ENCODE peak calls at places on chromosomes 1 and 21, in six cellular contexts. I is lower lobe of right lung, A is ovary, Y is tibial nerve, F is H9, B is cardiac muscle cell. S is an unnamed sample.

GRCh38 chr21:41605178-41605933 is 97.4 kb upstream of the TMPRSS2 start:
- DNase-seq in B (no peak), F (no peak), I (no peak), A (no peak), Y (no peak), S (no peak)

GRCh38 chr1:37038079-37038702 is 3.9 kb upstream of the GRIK3 start:
- DNase-seq in F (peak; percentile 52), A (no peak), I (no peak), B (peak; percentile 74), Y (no peak), S (no peak)

GRCh38 chr1:211829343-211830054 is 1.1 kb downstream of the LPGAT1 start:
- DNase-seq in F (peak; percentile 65), Y (no peak), A (no peak), I (no peak), B (peak; percentile 74), S (no peak)

GRCh38 chr1:227318852-227319607 is 738 bp upstream of the CDC42BPA start:
- DNase-seq in I (no peak), Y (no peak), B (peak; percentile 67), A (peak; percentile 59), F (peak; percentile 79), S (no peak)

GRCh38 chr1:192559115-192560006 is 16.2 kb upstream of the RGS1 start:
- DNase-seq in A (no peak), I (no peak), Y (no peak), F (no peak), B (no peak), S (no peak)

GRCh38 chr1:214419650-214420049 is 131.8 kb downstream of the PTPN14 start:
- DNase-seq in B (no peak), A (no peak), F (no peak), I (no peak), Y (no peak), S (no peak)

GRCh38 chr1:210688482-210689233 is 360.0 kb downstream of the HHAT start:
- DNase-seq in I (no peak), F (no peak), B (no peak), A (no peak), Y (no peak), S (no peak)

GRCh38 chr1:45521413-45522323 is at the start of gene PRDX1:
- DNase-seq in A (peak; percentile 99), Y (peak; percentile 95), I (peak; percentile 95), B (peak; percentile 95), F (peak; percentile 97), S (peak; percentile 87)

GRCh38 chr1:191674780-191675179 is 483.5 kb upstream of the RGS18 start:
- DNase-seq in I (no peak), B (no peak), Y (no peak), A (no peak), F (no peak), S (no peak)

GRCh38 chr1:8870605-8871538 is 7.6 kb downstream of the ENO1 start:
- DNase-seq in B (no peak), A (no peak), F (no peak), I (no peak), Y (no peak), S (no peak)

GRCh38 chr21:42615924-42616323 is 37.5 kb upstream of the PDE9A start:
- DNase-seq in Y (no peak), F (no peak), I (no peak), B (no peak), A (no peak), S (no peak)

GRCh38 chr1:95635820-95636219 is 401.8 kb downstream of the RWDD3 start:
- DNase-seq in Y (no peak), A (no peak), F (no peak), B (no peak), I (no peak), S (no peak)

GRCh38 chr1:208479435-208479834 is 235.3 kb upstream of the PLXNA2 start:
- DNase-seq in I (no peak), B (no peak), F (no peak), A (no peak), Y (no peak), S (no peak)
- H3K9me3 ChIP-seq in I (no peaks in the 10 kb centered on the region), B (no peaks in the 10 kb centered on the region), F (no peaks in the 10 kb centered on the region), A (no peaks in the 10 kb centered on the region), Y (no peaks in the 10 kb centered on the region), S (no peaks in the 10 kb centered on the region)

GRCh38 chr1:97056386-97056785 is 334.8 kb downstream of the PTBP2 start:
- DNase-seq in F (no peak), Y (no peak), I (no peak), B (no peak), A (no peak), S (no peak)

GRCh38 chr1:97063532-97063931 is 341.9 kb downstream of the PTBP2 start:
- DNase-seq in B (no peak), A (no peak), F (no peak), Y (no peak), I (no peak), S (no peak)

GRCh38 chr1:97066860-97067259 is 345.3 kb downstream of the PTBP2 start:
- DNase-seq in F (no peak), B (no peak), I (no peak), A (no peak), Y (no peak), S (no peak)

DNA sequence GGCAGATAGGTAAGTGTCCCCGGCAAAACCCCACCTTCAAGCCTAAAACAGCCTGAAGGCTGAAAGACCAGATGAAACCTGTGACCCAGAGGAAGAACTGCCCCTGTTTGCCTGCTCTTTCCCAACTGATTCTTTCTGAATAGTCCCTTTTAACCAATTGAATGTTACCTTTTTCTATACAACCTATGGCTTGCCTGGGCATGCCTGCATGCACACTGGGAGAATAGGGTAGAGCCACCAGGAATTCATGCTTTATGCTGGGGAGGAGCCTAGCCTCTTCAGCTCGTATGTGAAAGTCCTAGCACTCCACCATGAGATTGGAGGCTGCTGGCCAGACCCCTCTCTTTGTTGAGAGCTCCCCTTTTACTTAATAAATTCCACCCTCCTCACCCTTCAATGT is 340.0 kb downstream of the PTBP2 start:
- DNase-seq in I (no peak), B (no peak), F (no peak), A (no peak), Y (no peak), S (no peak)
- H3K9me3 ChIP-seq in I (peaks cover 9% of the 10 kb centered on the region), B (peaks cover 2% of the 10 kb centered on the region), F (peaks cover 21% of the 10 kb centered on the region), A (peaks cover 10% of the 10 kb centered on the region), Y (peaks cover 4% of the 10 kb centered on the region), S (no peaks in the 10 kb centered on the region)

GRCh38 chr21:39971961-39972360 is 104.7 kb downstream of the PCP4 start:
- DNase-seq in F (no peak), Y (no peak), I (no peak), B (no peak), A (no peak), S (no peak)

GRCh38 chr21:39969691-39970364 is 102.6 kb downstream of the PCP4 start:
- DNase-seq in I (no peak), B (no peak), A (no peak), F (no peak), Y (no peak), S (no peak)

GRCh38 chr21:39976805-39977204 is 109.6 kb downstream of the PCP4 start:
- DNase-seq in A (no peak), B (no peak), F (no peak), I (no peak), Y (no peak), S (no peak)

GRCh38 chr21:39972471-39972870 is 105.2 kb downstream of the PCP4 start:
- DNase-seq in Y (no peak), B (no peak), A (no peak), F (no peak), I (no peak), S (no peak)

GRCh38 chr21:39972976-39973375 is 105.7 kb downstream of the PCP4 start:
- DNase-seq in A (no peak), I (no peak), F (no peak), B (no peak), Y (no peak), S (no peak)
- H3K9me3 ChIP-seq in A (no peaks in the 10 kb centered on the region), I (no peaks in the 10 kb centered on the region), F (no peaks in the 10 kb centered on the region), B (no peaks in the 10 kb centered on the region), Y (no peaks in the 10 kb centered on the region), S (no peaks in the 10 kb centered on the region)

GRCh38 chr1:82704393-82704792 is 903.7 kb downstream of the ADGRL2 start:
- DNase-seq in Y (no peak), F (no peak), B (peak; percentile 8), A (no peak), I (no peak), S (no peak)

GRCh38 chr1:82700476-82700875 is 899.7 kb downstream of the ADGRL2 start:
- DNase-seq in F (no peak), Y (no peak), A (no peak), B (no peak), I (no peak), S (no peak)

GRCh38 chr1:82706741-82707140 is 906.0 kb downstream of the ADGRL2 start:
- DNase-seq in B (no peak), I (no peak), F (no peak), Y (no peak), A (no peak), S (no peak)

GRCh38 chr1:82704966-82705365 is 904.2 kb downstream of the ADGRL2 start:
- DNase-seq in A (no peak), I (no peak), B (no peak), F (no peak), Y (no peak), S (no peak)
- H3K9me3 ChIP-seq in A (no peaks in the 10 kb centered on the region), I (no peaks in the 10 kb centered on the region), B (no peaks in the 10 kb centered on the region), F (no peaks in the 10 kb centered on the region), Y (no peaks in the 10 kb centered on the region), S (no peaks in the 10 kb centered on the region)

DNA sequence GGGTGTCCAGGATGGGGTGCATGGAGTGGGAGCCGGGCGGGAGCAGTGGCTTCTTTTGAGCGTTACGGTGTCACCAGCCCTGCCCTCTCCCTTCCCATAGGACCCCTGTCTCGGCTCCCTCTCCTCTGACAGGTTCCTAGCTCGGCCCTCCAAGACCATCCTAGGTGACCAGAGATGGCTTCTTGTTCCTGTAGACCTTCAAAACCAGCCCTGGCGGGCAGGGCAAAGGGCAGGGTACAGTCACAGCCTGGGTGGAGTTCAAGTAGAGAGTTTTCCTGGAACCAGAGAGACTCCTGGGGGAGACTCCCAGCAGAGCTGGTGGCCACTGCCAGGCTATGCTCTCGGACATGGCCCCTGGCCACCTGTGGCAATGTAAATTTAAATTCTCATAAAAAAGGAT is 345.6 kb upstream of the AJAP1 start:
- DNase-seq in F (no peak), B (no peak), I (no peak), Y (no peak), A (no peak), S (no peak)
- H3K9me3 ChIP-seq in F (peaks cover 13% of the 10 kb centered on the region), B (peaks cover 3% of the 10 kb centered on the region), I (no peaks in the 10 kb centered on the region), Y (no peaks in the 10 kb centered on the region), A (peaks cover 2% of the 10 kb centered on the region), S (peaks cover 3% of the 10 kb centered on the region)

DNA sequence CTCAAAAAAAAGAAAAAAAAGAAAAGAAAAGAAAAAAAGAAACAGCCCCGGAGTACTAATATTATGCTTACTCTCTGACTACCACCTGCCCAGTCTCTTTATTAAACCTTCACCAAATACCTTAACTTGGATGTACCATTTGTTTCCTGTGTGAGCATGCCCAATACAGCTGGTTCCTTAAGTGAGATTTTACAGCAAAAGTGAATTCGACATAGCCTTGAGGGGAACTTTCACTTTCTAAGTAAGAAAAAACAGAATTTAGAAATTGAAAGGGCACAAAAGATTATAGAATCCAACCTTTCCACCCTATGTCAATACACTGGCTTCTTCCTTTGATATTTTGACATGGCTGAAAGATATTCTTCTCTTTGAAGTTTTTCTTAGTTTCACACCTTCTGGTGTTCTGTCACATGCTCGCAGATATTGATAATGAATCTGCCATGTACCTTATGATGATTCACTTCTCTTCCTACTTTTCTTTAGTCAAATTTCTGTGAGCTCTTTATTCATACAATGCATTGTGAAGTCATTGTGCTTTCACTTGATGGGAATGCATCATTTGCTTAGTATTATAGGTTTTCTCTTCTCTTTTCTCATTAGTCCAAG is 5.2 kb upstream of the GIPC2 start:
- DNase-seq in F (no peak), I (no peak), A (no peak), B (no peak), Y (no peak), S (no peak)
- H3K9me3 ChIP-seq in F (no peaks in the 10 kb centered on the region), I (no peaks in the 10 kb centered on the region), A (no peaks in the 10 kb centered on the region), B (no peaks in the 10 kb centered on the region), Y (no peaks in the 10 kb centered on the region), S (no peaks in the 10 kb centered on the region)

S was measured in thoracic aorta.